ENCODE peak calls at places on chromosomes 5 and 9, in four cellular contexts. One of them, this sample, is unnamed.

GRCh38 chr5:56625577-56625976 is 189.8 kb upstream of the MAP3K1 start:
- DNase-seq in K562: no peak
- DNase-seq in GM12878: no peak
- DNase-seq in GM12892: no peak
- DNase-seq in this sample: no peak

GRCh38 chr5:103272377-103272776 is 13.8 kb downstream of the MACIR start:
- DNase-seq in K562: no peak
- DNase-seq in GM12878: no peak
- DNase-seq in GM12892: no peak
- DNase-seq in this sample: no peak

GRCh38 chr5:75438722-75439121 is 72.7 kb downstream of the CERT1 start:
- DNase-seq in GM12892: no peak
- DNase-seq in K562: no peak
- DNase-seq in GM12878: no peak
- DNase-seq in this sample: no peak

GRCh38 chr5:78547731-78548189 is 100.8 kb downstream of the LHFPL2 start:
- DNase-seq in GM12892: no peak
- DNase-seq in K562: no peak
- DNase-seq in GM12878: no peak
- DNase-seq in this sample: no peak

GRCh38 chr5:178392998-178393397 is 160.4 kb upstream of the PHYKPL start:
- DNase-seq in K562: no peak
- DNase-seq in GM12892: no peak
- DNase-seq in GM12878: no peak
- DNase-seq in this sample: no peak

GRCh38 chr9:96241391-96241809 is 60.6 kb downstream of the HSD17B3 start:
- DNase-seq in GM12878: peak; percentile 56
- DNase-seq in GM12892: no peak
- DNase-seq in K562: no peak
- DNase-seq in this sample: no peak

GRCh38 chr9:118992813-118993747 is 376.2 kb downstream of the BRINP1 start:
- DNase-seq in GM12892: no peak
- DNase-seq in K562: no peak
- DNase-seq in GM12878: no peak
- DNase-seq in this sample: no peak

GRCh38 chr9:87716141-87716540 is 9.8 kb upstream of the CTSL start:
- DNase-seq in K562: no peak
- DNase-seq in GM12878: no peak
- DNase-seq in GM12892: no peak
- DNase-seq in this sample: no peak

GRCh38 chr5:108727154-108727638 is 20.5 kb upstream of the FER start:
- DNase-seq in GM12892: no peak
- DNase-seq in K562: peak; percentile 51
- DNase-seq in GM12878: no peak
- DNase-seq in this sample: no peak

GRCh38 chr9:18544456-18544855 is 70.5 kb downstream of the ADAMTSL1 start:
- DNase-seq in GM12878: no peak
- DNase-seq in GM12892: no peak
- DNase-seq in K562: no peak
- DNase-seq in this sample: no peak

GRCh38 chr9:137069508-137070071 is 767 bp downstream of the SAPCD2 start:
- DNase-seq in GM12878: no peak
- DNase-seq in K562: no peak
- DNase-seq in GM12892: no peak
- DNase-seq in this sample: no peak

GRCh38 chr5:23977996-23978395 is 470.6 kb downstream of the PRDM9 start:
- DNase-seq in K562: peak; percentile 12
- DNase-seq in GM12878: no peak
- DNase-seq in GM12892: no peak
- DNase-seq in this sample: no peak

GRCh38 chr9:89684218-89684617 is 79.4 kb downstream of the GADD45G start:
- DNase-seq in K562: no peak
- DNase-seq in GM12878: no peak
- DNase-seq in GM12892: no peak
- DNase-seq in this sample: no peak

GRCh38 chr5:148828461-148829247 is 2.2 kb downstream of the ADRB2 start:
- DNase-seq in K562: no peak
- DNase-seq in GM12892: no peak
- DNase-seq in GM12878: no peak
- DNase-seq in this sample: no peak

GRCh38 chr9:89372230-89372816 is 54.0 kb downstream of the SECISBP2 start:
- DNase-seq in GM12878: no peak
- DNase-seq in GM12892: no peak
- DNase-seq in K562: no peak
- DNase-seq in this sample: no peak

DNA sequence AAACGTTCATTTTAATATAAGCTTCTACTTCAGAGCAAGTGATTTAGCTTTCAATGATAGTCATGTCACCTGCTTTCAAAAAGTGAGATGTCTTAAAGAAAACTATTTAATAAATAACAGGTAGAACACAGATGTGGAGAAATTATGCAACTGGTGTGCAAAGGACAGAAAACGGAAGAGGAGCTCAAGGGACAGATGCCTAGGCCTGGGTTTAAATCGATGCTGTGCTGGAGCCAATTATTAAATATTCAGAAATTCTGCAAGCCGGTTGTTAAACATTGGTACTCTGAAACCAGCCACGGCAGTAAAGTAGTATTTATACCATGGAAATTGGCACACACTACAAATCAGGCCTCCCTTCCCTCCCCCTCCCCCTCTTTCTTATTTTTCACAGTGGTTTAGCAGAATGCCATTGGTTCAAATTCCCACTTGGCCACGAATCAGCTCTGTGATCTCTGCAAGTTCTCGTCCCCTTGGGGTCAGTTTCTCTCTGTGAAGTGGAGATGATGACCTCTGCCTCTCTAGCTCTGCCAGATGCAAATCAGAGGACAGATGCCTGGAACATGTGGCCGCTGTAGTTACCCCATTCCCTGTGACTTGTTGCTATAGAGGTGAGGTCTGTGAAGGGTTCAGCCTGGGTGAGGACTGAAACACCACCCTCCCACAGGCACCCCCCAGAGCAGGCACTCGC is 6.2 kb upstream of the RNF130 start:
- DNase-seq in K562: no peak
- DNase-seq in GM12878: no peak
- DNase-seq in GM12892: no peak
- DNase-seq in this sample: no peak
- TF ChIP-seq TAF1 in K562: no peak
- TF ChIP-seq TAF1 in GM12878: no peak
- TF ChIP-seq TAF1 in GM12892: no peak
- TF ChIP-seq TAF1 in this sample: no peak

GRCh38 chr5:147821791-147822190 is 9.7 kb downstream of the SPINK1 start:
- DNase-seq in GM12892: no peak
- DNase-seq in GM12878: no peak
- DNase-seq in K562: no peak
- DNase-seq in this sample: no peak

GRCh38 chr5:147822686-147823491 is 8.6 kb downstream of the SPINK1 start:
- DNase-seq in GM12878: peak; percentile 12
- DNase-seq in GM12892: peak; percentile 1
- DNase-seq in K562: peak; percentile 7
- DNase-seq in this sample: peak; percentile 5

GRCh38 chr5:147813696-147814095 is 17.8 kb downstream of the SPINK1 start:
- DNase-seq in K562: no peak
- DNase-seq in GM12892: no peak
- DNase-seq in GM12878: no peak
- DNase-seq in this sample: no peak

GRCh38 chr5:147818290-147818689 is 13.2 kb downstream of the SPINK1 start:
- DNase-seq in GM12878: no peak
- DNase-seq in K562: no peak
- DNase-seq in GM12892: no peak
- DNase-seq in this sample: no peak

GRCh38 chr5:147819371-147819770 is 12.1 kb downstream of the SPINK1 start:
- DNase-seq in GM12878: no peak
- DNase-seq in K562: no peak
- DNase-seq in GM12892: no peak
- DNase-seq in this sample: no peak
- TF ChIP-seq POLR2A in GM12878: no peak
- TF ChIP-seq POLR2A in K562: no peak
- TF ChIP-seq POLR2A in GM12892: no peak
- TF ChIP-seq POLR2A in this sample: no peak

DNA sequence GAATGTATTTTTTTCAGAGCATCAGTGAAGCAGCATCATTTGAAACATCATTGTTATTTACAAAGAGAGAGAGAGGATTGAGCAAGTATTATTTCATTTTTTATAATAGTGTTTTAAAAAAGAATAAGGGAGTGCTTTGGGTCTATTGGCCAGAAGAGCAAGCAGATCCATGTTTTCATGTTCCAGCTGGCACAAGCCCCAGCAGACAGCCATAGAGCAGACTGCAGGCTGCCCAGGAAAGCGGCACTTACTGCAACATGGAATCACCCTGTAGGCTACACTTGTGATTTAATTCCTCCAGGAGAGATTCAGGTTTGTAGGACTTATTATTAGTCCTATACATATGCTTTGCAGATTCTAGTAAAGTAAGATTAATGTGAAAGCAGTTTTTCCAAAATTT is 407.0 kb upstream of the GRAMD2B start:
- DNase-seq in K562: no peak
- DNase-seq in GM12892: no peak
- DNase-seq in GM12878: no peak
- DNase-seq in this sample: no peak
- TF ChIP-seq POLR2AphosphoS5 in K562: no peak
- TF ChIP-seq POLR2AphosphoS5 in GM12892: no peak
- TF ChIP-seq POLR2AphosphoS5 in GM12878: no peak
- TF ChIP-seq POLR2AphosphoS5 in this sample: no peak

DNA sequence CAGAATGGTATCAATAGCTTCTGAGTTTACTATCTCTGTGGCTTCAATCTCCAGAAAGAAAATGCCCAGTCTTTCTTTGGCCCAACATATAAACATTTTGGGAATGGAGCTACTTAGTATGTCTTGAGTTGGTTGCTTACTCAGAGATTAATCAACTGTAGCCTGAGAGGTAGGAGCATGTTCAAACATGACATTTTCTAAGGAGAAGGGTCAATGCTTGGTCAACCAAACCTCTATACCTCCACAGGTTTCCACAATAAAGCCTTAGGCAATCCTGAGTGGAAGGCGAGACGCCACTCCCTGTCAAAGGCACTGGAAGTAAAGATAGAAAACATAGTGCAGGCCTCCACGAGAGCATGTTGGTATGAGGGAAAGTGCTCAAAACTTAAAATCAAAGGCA is 411.4 kb downstream of the KCTD16 start:
- DNase-seq in K562: no peak
- DNase-seq in GM12892: no peak
- DNase-seq in GM12878: no peak
- DNase-seq in this sample: no peak
- TF ChIP-seq TAF1 in K562: no peak
- TF ChIP-seq TAF1 in GM12892: no peak
- TF ChIP-seq TAF1 in GM12878: no peak
- TF ChIP-seq TAF1 in this sample: no peak

GRCh38 chr5:3599283-3600105 is 3.9 kb downstream of the IRX1 start:
- DNase-seq in GM12892: no peak
- DNase-seq in K562: no peak
- DNase-seq in GM12878: no peak
- DNase-seq in this sample: no peak
- TF ChIP-seq POLR2A in GM12892: no peak
- TF ChIP-seq POLR2A in K562: no peak
- TF ChIP-seq POLR2A in GM12878: no peak
- TF ChIP-seq POLR2A in this sample: no peak

DNA sequence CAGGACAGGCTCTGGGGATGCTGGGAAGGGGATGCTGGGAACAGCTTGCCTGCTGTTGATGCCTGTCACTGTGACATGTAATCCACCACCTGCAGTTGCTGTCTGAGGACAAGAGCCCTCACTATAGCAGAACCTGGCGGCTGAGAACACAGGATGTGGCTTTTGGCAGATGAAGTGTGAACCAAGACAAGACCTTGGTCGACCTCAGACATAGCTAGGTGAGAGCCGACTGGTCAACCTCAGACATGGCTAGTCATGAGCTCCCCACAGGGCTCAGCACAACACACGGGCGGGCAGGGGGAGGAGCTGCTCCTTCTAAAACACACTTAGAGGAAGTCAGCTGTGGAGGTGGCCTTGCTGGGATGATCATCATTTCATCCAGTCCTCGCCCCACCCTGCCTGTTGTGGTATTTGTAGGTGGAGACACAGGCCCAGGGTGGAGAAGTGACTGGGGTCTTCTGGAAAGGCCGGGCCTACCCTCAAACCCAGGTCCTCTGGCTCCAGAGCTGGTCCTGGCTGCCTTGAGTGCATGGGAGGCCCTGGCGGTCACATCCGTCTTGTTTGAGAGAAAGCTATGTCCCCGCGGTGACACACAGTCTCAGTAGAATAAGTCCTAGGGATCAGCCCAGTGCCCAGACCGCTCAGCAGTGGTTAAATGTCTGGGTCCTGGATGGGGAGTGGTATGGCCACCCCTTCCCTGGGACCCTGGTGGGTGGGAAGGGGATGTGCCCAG is 6.1 kb downstream of the SUSD3 start:
- DNase-seq in K562: peak; percentile 69
- DNase-seq in GM12892: peak; percentile 88
- DNase-seq in GM12878: peak; percentile 94
- DNase-seq in this sample: peak; percentile 86
- TF ChIP-seq POLR2AphosphoS5 in K562: no peak
- TF ChIP-seq POLR2AphosphoS5 in GM12892: peak; percentile 76
- TF ChIP-seq POLR2AphosphoS5 in GM12878: peak; percentile 91
- TF ChIP-seq POLR2AphosphoS5 in this sample: peak; percentile 78

This sample was measured in GM12891.